ENCODE peak calls at places on chromosomes 1 and 21, in four cellular contexts. Y is cardiac muscle cell, M is Peyer's patch, C is thyroid gland. F is an unnamed sample.

GRCh38 chr1:222071313-222071886 is 329.5 kb upstream of the DUSP10 start:
- DNase-seq in Y (peak; percentile 47), M (no peak), C (peak; percentile 21), F (no peak)

GRCh38 chr1:56540467-56540866 is 38.9 kb downstream of the PLPP3 start:
- DNase-seq in Y (no peak), M (no peak), C (no peak), F (no peak)

GRCh38 chr1:193260925-193261324 is 74.5 kb upstream of the B3GALT2 start:
- DNase-seq in Y (no peak), M (no peak), C (no peak), F (no peak)

GRCh38 chr1:47262787-47263413 is 30.9 kb upstream of the TAL1 start:
- DNase-seq in Y (peak; percentile 34), M (peak; percentile 66), C (peak; percentile 8), F (peak; percentile 45)

GRCh38 chr1:112904831-112905227 is 51.2 kb downstream of the SLC16A1 start:
- DNase-seq in Y (no peak), M (peak; percentile 82), C (no peak), F (no peak)

GRCh38 chr1:100832676-100833469 is 61.8 kb downstream of the EXTL2 start:
- DNase-seq in Y (no peak), M (no peak), C (no peak), F (no peak)

GRCh38 chr1:206960676-206961386 is 9.4 kb downstream of the FCAMR start:
- DNase-seq in Y (no peak), M (no peak), C (no peak), F (no peak)

GRCh38 chr21:42466700-42467612 is 29.1 kb downstream of the RSPH1 start:
- DNase-seq in Y (peak; percentile 45), M (peak; percentile 63), C (peak; percentile 30), F (no peak)

GRCh38 chr1:118899340-118899739 is 88.8 kb downstream of the TBX15 start:
- DNase-seq in Y (no peak), M (no peak), C (no peak), F (no peak)

GRCh38 chr1:228106800-228107054 is 2.4 kb downstream of the MRPL55 start:
- DNase-seq in Y (no peak), M (no peak), C (no peak), F (no peak)

GRCh38 chr1:221473392-221473791 is 268.5 kb downstream of the DUSP10 start:
- DNase-seq in Y (no peak), M (no peak), C (no peak), F (no peak)

GRCh38 chr1:22416555-22417454 is 34.8 kb upstream of the ZBTB40 start:
- DNase-seq in Y (peak; percentile 88), M (peak; percentile 79), C (peak; percentile 80), F (peak; percentile 48)

GRCh38 chr1:22415489-22415888 is 36.2 kb upstream of the ZBTB40 start:
- DNase-seq in Y (no peak), M (no peak), C (no peak), F (no peak)

GRCh38 chr1:22412932-22413727 is 38.5 kb upstream of the ZBTB40 start:
- DNase-seq in Y (peak; percentile 34), M (no peak), C (peak; percentile 60), F (no peak)

GRCh38 chr1:22413799-22414198 is 37.9 kb upstream of the ZBTB40 start:
- DNase-seq in Y (no peak), M (no peak), C (no peak), F (no peak)

DNA sequence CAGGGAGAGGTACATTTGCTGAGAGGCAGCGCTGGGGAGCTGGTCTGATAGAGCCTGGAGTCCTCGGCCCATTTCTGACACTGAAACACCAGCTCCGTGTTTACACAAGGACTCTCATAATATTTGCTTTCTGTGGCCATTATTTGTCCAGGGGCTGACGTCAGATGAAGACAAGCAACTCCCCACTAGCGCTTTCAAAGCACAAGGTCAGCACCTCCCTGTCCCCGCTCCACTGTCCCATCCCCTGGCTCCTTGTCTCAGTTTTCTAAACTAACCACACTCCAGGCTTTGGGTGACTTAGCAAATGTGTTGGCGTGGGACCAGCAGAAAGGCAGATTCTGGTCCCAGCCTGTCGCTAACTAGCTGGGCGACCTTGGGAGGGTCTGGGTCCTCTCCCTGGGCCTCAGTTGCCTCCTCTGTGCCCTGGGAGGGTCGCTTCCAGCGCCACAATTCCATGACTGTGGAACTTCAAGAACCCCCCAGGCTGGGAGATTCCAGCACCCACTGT is 37.4 kb upstream of the ZBTB40 start:
- DNase-seq in Y (no peak), M (peak; percentile 55), C (peak; percentile 93), F (no peak)
- H3K27ac ChIP-seq in Y (no peak overlapping the region), M (no peak overlapping the region), C (peak overlapping the region; percentile 87), F (no peak overlapping the region)

DNA sequence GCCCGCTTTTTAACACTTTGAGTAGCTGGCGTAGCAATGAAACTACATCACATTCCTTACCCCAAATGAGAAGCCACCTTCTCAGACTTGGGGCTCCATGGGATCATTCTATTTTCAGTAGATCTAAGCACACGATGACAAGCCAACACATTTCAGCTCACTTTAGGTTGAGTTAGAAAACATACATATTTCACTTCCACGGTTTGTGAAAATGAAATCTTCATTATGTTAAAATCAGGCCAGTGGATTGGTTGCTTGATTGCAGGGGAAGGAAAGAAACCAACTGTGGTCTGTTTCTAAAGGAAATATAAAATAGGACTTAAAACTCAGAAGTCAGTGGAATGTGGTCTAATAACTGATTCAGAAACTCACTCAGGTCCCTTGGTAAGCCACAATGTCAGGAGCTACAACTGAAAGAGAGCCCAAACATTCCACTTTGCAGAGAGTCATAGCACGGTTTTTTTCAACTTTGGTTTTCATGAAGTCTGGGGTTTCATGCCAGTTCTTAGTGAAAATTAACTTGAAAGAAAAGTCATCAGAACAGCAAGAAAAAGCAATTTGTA is 82.3 kb upstream of the TIAM1 start:
- DNase-seq in Y (no peak), M (no peak), C (no peak), F (no peak)
- H3K4me3 ChIP-seq in Y (no peak overlapping the region), M (no peak overlapping the region), C (no peak overlapping the region), F (no peak overlapping the region)

DNA sequence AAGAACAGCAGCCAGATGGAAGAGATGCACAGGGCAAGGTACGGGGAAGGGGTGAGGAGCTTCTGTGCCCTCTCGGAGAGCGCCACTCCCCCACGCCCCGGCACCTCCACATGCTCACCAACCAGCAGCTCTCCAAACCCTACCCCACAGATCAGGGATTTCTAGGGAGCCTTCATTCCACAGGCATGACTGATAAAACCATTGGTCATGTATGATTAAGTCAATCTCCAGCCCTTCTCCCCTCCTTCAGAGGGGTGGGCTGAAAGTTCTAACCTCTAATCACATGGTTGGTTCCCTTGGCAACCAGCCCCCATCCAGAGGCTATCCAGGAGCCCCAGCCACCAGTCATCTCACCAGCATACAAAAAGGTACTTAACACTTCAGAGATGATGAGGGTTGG is 144.7 kb downstream of the TGFBR3 start:
- DNase-seq in Y (no peak), M (no peak), C (no peak), F (no peak)
- H3K4me1 ChIP-seq in Y (peaks cover 10% of the 10 kb centered on the region), M (no peaks in the 10 kb centered on the region), C (peaks cover 40% of the 10 kb centered on the region), F (no peaks in the 10 kb centered on the region)

GRCh38 chr1:211699059-211699458 is 23.6 kb upstream of the NEK2 start:
- DNase-seq in Y (no peak), M (no peak), C (no peak), F (no peak)
- H3K27ac ChIP-seq in Y (no peak overlapping the region), M (no peak overlapping the region), C (no peak overlapping the region), F (no peak overlapping the region)

GRCh38 chr1:93681095-93681548 is 515 bp downstream of the BCAR3 start:
- DNase-seq in Y (peak; percentile 28), M (no peak), C (peak; percentile 53), F (no peak)

GRCh38 chr1:93680121-93681094 is 1.2 kb downstream of the BCAR3 start:
- DNase-seq in Y (peak; percentile 72), M (peak; percentile 92), C (peak; percentile 95), F (no peak)

GRCh38 chr1:93678491-93678890 is 3.1 kb downstream of the BCAR3 start:
- DNase-seq in Y (no peak), M (no peak), C (no peak), F (no peak)

GRCh38 chr1:93678966-93679480 is 2.6 kb downstream of the BCAR3 start:
- DNase-seq in Y (no peak), M (no peak), C (no peak), F (no peak)

DNA sequence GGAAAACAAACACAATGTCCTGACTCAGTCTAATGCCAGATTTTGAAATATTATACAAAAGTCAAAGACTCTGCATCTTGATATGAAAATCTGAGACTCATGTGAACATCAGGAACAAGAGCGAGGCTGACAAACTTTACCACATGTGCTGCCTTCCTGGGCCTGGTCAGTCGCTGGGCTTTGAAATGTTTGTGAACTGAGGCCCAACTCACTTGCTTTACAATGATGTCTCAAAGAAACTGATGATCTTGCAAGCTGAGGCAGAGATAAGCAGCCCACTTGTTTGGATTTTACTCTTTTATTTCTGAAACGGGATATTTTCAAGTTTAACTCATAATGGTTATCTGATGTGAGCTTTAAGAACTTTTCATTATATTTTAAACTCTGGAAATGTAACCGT is 2.1 kb downstream of the BCAR3 start:
- DNase-seq in Y (no peak), M (no peak), C (no peak), F (no peak)
- H3K4me3 ChIP-seq in Y (no peak overlapping the region), M (no peak overlapping the region), C (no peak overlapping the region), F (no peak overlapping the region)